ENCODE peak calls at places on chromosomes 2 and 18, in four cellular contexts. B is K562, O is HCT116, D is HepG2. R is an unnamed sample.

GRCh38 chr2:226828164-226828563 is 7.7 kb upstream of the RHBDD1 start:
- DNase-seq in B (no peak), O (no peak), D (no peak), R (no peak)

GRCh38 chr2:108418416-108418815 is 30.6 kb upstream of the GCC2 start:
- DNase-seq in B (no peak), O (no peak), D (no peak), R (no peak)

GRCh38 chr2:138787053-138787666 is 7.0 kb upstream of the NXPH2 start:
- DNase-seq in B (peak), O (peak), D (peak), R (peak)

GRCh38 chr2:179613701-179614100 is 247.7 kb downstream of the ZNF385B start:
- DNase-seq in B (no peak), O (no peak), D (no peak), R (no peak)

GRCh38 chr2:25305809-25306208 is 35.9 kb downstream of the DNMT3A start:
- DNase-seq in B (no peak), O (no peak), D (no peak), R (no peak)

GRCh38 chr18:36977121-36977520 is 148.2 kb downstream of the KIAA1328 start:
- DNase-seq in B (no peak), O (no peak), D (no peak), R (no peak)

GRCh38 chr2:127676906-127677305 is 1.6 kb upstream of the LIMS2 start:
- DNase-seq in B (no peak), O (no peak), D (no peak), R (no peak)

GRCh38 chr2:68632026-68632425 is 11.4 kb upstream of the PROKR1 start:
- DNase-seq in B (no peak), O (no peak), D (no peak), R (no peak)

GRCh38 chr2:14827226-14828023 is 194.9 kb downstream of the LRATD1 start:
- DNase-seq in B (no peak), O (no peak), D (no peak), R (no peak)

GRCh38 chr2:233491326-233491725 is 75.3 kb downstream of the USP40 start:
- DNase-seq in B (no peak), O (no peak), D (no peak), R (no peak)

GRCh38 chr2:84846732-84847131 is 34.2 kb downstream of the TRABD2A start:
- DNase-seq in B (no peak), O (no peak), D (no peak), R (no peak)

GRCh38 chr2:85523906-85524566 is 14.9 kb upstream of the MAT2A start:
- DNase-seq in B (no peak), O (no peak), D (no peak), R (no peak)

GRCh38 chr2:207706936-207707860 is 4.2 kb upstream of the CCNYL1 start:
- DNase-seq in B (peak), O (no peak), D (no peak), R (no peak)

GRCh38 chr2:207716061-207716460 is 4.6 kb downstream of the CCNYL1 start:
- DNase-seq in B (no peak), O (no peak), D (no peak), R (no peak)

GRCh38 chr2:207711750-207712487 is 479 bp downstream of the CCNYL1 start:
- DNase-seq in B (peak), O (no peak), D (no peak), R (no peak)

DNA sequence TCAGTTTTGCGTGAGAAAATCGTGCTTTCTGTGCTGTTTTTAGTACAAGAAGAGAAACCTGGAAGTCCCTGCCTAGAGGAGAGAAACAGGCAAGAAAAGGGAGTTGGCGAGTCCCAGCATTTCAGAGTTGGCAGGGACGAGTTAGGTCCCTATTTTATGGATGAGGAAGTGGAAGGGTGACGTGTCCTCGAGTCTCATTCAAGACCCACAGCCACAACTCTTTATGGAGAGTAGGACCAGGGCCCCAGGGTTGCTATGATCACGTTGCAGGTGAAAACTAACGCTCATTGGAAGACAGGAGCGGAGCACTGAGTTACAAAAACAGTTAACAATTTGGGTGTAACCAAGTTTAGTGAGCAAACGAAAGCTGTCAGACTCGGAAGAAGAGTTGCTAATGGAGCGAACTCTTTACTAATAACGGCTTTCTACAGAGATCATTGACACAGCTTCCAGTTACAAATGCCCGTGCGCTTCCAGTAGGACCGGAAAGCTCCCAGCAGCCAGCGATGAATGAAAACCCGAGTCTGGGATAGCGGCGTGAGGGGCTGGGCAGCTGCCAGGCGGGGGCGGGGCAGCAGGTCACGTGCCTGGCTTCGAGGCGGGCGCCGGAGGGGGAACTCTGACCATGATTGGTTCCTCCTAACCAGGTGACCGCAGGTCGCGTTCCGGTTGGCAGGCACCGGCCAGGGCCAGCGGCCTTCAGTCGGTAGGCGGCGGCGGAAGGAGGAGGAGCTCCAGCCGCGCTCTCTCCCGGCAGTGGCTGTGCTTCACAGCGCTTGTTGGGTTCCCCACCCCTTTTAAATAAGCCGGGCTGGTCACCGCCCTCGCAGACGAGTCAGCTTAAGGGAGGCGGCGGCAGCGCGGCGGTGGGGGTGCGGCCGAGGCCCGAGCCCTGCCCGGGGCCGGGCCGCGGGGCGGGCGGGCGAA is at the start of gene CCNYL1:
- DNase-seq in B (peak), O (peak), D (peak), R (peak)
- TF ChIP-seq POLR2AphosphoS5 in B (peak), O (peak), D (peak), R (peak)

DNA sequence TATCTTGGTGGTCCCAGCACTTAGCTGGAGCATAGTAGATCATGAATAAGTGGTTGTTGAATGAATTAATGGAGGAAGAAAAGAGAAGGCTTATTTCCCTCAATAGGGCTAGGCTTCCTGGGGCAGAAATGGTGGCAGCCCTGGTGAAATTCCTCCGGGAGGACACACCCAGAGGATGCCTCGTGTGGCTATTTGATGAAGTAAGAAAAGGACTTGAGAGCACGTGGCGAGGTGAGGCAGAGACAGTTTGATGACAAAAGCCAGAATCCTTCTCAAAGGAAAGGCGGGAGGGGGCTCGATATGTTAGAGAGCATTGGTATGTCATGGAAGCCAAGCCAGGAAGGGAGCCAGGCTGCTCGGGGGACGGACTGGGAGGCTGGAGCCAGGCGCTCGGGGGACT is 14.7 kb downstream of the FAM228A start:
- DNase-seq in B (no peak), O (no peak), D (no peak), R (no peak)
- H3K4me3 ChIP-seq in B (no peak), O (no peak), D (no peak), R (no peak)

GRCh38 chr2:240197439-240198139 is 57.1 kb upstream of the OTOS start:
- DNase-seq in B (no peak), O (no peak), D (no peak), R (no peak)
- TF ChIP-seq TCF7L2 in B (no peak), O (no peak), D (no peak), R (no peak)

GRCh38 chr2:231673348-231673770 is 35.0 kb upstream of the PTMA start:
- DNase-seq in B (peak), O (peak), D (peak), R (no peak)
- TF ChIP-seq POLR2AphosphoS5 in B (no peak), O (peak), D (no peak), R (peak)

GRCh38 chr18:75212626-75213110 is 2.1 kb downstream of the TSHZ1 start:
- DNase-seq in B (no peak), O (no peak), D (peak), R (no peak)

GRCh38 chr18:75213610-75214009 is 3.0 kb downstream of the TSHZ1 start:
- DNase-seq in B (no peak), O (no peak), D (no peak), R (no peak)

GRCh38 chr18:75210274-75211001 is at the start of gene TSHZ1:
- DNase-seq in B (peak), O (peak), D (peak), R (peak)

GRCh38 chr18:75211002-75211621 is 515 bp downstream of the TSHZ1 start:
- DNase-seq in B (no peak), O (no peak), D (peak), R (no peak)

DNA sequence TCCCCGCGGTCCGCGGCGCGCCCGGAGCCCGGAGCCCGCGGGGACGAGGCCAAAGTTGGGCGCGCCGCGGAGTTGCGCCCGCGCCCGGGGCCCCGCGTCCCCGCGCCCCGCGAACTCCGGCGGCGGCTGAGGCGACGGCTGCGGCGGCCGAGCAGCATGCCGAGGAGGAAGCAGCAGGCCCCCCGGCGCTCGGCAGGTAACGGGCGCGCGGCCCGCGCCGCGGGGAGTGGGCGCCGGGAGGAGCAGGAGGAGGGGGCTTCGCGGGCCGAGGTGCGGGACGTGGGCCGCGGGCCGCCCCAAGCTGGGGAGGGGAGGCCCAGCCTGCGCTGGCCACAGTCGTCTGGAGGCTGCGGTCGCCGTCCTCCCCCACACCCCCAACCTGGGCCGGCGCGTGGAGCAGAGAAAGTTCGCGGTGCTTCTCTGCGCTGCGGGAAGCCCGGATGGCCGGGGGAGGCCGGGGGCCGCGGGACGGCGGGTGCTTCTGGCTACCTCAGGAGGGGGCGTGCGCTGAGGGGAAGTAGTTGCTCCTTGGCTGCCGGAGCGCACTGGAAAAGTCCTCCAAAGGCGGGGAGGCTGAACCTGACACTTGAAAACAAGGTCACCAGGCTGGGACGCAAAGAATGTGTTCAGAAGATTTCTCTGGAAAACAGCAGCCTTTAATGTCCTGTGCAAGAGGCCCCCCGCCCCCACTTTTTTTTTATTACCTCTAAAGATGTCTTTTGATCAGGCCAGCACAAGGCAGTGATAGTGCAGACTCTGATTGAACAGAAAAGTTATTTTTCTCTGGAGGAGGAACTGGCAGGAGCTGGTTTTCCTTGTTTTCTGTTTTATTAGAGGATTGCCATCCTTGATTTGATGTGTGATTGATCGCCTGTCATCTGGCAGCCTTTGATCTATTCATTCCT is 1.4 kb downstream of the TSHZ1 start:
- DNase-seq in B (peak), O (no peak), D (peak), R (no peak)
- H3K4me3 ChIP-seq in B (peak), O (peak), D (peak), R (peak)